ENCODE peak calls at places on chromosomes 13 and 19, in eight cellular contexts. One of them, this sample, is unnamed.

GRCh38 chr13:26698392-26699196 is 62.0 kb downstream of the GPR12 start:
- DNase-seq in mucosa of descending colon: peak; percentile 86
- DNase-seq in hepatocyte: peak; percentile 87
- DNase-seq in neural crest cell: peak; percentile 88
- DNase-seq in brain microvascular endothelial cell: peak; percentile 85
- DNase-seq in kidney epithelial cell: peak; percentile 35
- DNase-seq in NB4: peak; percentile 85
- DNase-seq in type B pancreatic cell: peak; percentile 89
- DNase-seq in this sample: peak; percentile 94

GRCh38 chr13:75908137-75908536 is 272.0 kb downstream of the LMO7 start:
- DNase-seq in type B pancreatic cell: no peak
- DNase-seq in neural crest cell: no peak
- DNase-seq in mucosa of descending colon: no peak
- DNase-seq in kidney epithelial cell: no peak
- DNase-seq in NB4: no peak
- DNase-seq in brain microvascular endothelial cell: no peak
- DNase-seq in hepatocyte: no peak
- DNase-seq in this sample: no peak

GRCh38 chr13:51643114-51643881 is 59.0 kb downstream of the WDFY2 start:
- DNase-seq in neural crest cell: no peak
- DNase-seq in hepatocyte: no peak
- DNase-seq in type B pancreatic cell: no peak
- DNase-seq in NB4: peak; percentile 36
- DNase-seq in kidney epithelial cell: peak; percentile 83
- DNase-seq in brain microvascular endothelial cell: peak; percentile 94
- DNase-seq in mucosa of descending colon: no peak
- DNase-seq in this sample: no peak

GRCh38 chr13:37647038-37647650 is 48.6 kb upstream of the POSTN start:
- DNase-seq in kidney epithelial cell: no peak
- DNase-seq in NB4: no peak
- DNase-seq in neural crest cell: no peak
- DNase-seq in type B pancreatic cell: no peak
- DNase-seq in mucosa of descending colon: no peak
- DNase-seq in brain microvascular endothelial cell: peak; percentile 61
- DNase-seq in hepatocyte: no peak
- DNase-seq in this sample: no peak

GRCh38 chr19:18461471-18461870 is 23.5 kb upstream of the ISYNA1 start:
- DNase-seq in type B pancreatic cell: no peak
- DNase-seq in mucosa of descending colon: no peak
- DNase-seq in hepatocyte: no peak
- DNase-seq in neural crest cell: no peak
- DNase-seq in kidney epithelial cell: no peak
- DNase-seq in brain microvascular endothelial cell: no peak
- DNase-seq in NB4: no peak
- DNase-seq in this sample: no peak

GRCh38 chr13:93227906-93228801 is 1.5 kb downstream of the GPC6 start:
- DNase-seq in type B pancreatic cell: peak; percentile 80
- DNase-seq in hepatocyte: peak; percentile 90
- DNase-seq in brain microvascular endothelial cell: peak; percentile 81
- DNase-seq in mucosa of descending colon: peak; percentile 25
- DNase-seq in neural crest cell: peak; percentile 67
- DNase-seq in NB4: no peak
- DNase-seq in kidney epithelial cell: peak; percentile 43
- DNase-seq in this sample: peak; percentile 92

GRCh38 chr13:112320303-112320702 is 55.9 kb upstream of the SPACA7 start:
- DNase-seq in neural crest cell: no peak
- DNase-seq in NB4: no peak
- DNase-seq in type B pancreatic cell: no peak
- DNase-seq in mucosa of descending colon: no peak
- DNase-seq in hepatocyte: no peak
- DNase-seq in brain microvascular endothelial cell: no peak
- DNase-seq in kidney epithelial cell: no peak
- DNase-seq in this sample: no peak

GRCh38 chr13:75968103-75968838 is 332.1 kb downstream of the LMO7 start:
- DNase-seq in mucosa of descending colon: no peak
- DNase-seq in brain microvascular endothelial cell: no peak
- DNase-seq in neural crest cell: no peak
- DNase-seq in hepatocyte: no peak
- DNase-seq in type B pancreatic cell: no peak
- DNase-seq in NB4: no peak
- DNase-seq in kidney epithelial cell: no peak
- DNase-seq in this sample: no peak

GRCh38 chr13:53198017-53198416 is 169.4 kb downstream of the OLFM4 start:
- DNase-seq in hepatocyte: no peak
- DNase-seq in NB4: no peak
- DNase-seq in mucosa of descending colon: no peak
- DNase-seq in kidney epithelial cell: no peak
- DNase-seq in neural crest cell: no peak
- DNase-seq in type B pancreatic cell: no peak
- DNase-seq in brain microvascular endothelial cell: no peak
- DNase-seq in this sample: no peak

GRCh38 chr19:41958367-41959055 is 610 bp downstream of the RABAC1 start:
- DNase-seq in type B pancreatic cell: peak; percentile 86
- DNase-seq in hepatocyte: peak; percentile 95
- DNase-seq in neural crest cell: peak; percentile 65
- DNase-seq in brain microvascular endothelial cell: peak; percentile 74
- DNase-seq in NB4: peak; percentile 32
- DNase-seq in mucosa of descending colon: peak; percentile 96
- DNase-seq in kidney epithelial cell: no peak
- DNase-seq in this sample: peak; percentile 92

GRCh38 chr19:41397086-41398041 is at the start of the genes BCKDHA and EXOSC5:
- DNase-seq in kidney epithelial cell: peak; percentile 98
- DNase-seq in type B pancreatic cell: peak; percentile 99
- DNase-seq in mucosa of descending colon: peak; percentile 100
- DNase-seq in NB4: peak; percentile 98
- DNase-seq in neural crest cell: peak; percentile 96
- DNase-seq in brain microvascular endothelial cell: peak; percentile 100
- DNase-seq in hepatocyte: peak; percentile 100
- DNase-seq in this sample: peak; percentile 100

GRCh38 chr19:18160792-18161690 is 8.1 kb downstream of the PIK3R2 start:
- DNase-seq in mucosa of descending colon: peak; percentile 80
- DNase-seq in type B pancreatic cell: peak; percentile 88
- DNase-seq in neural crest cell: peak; percentile 76
- DNase-seq in kidney epithelial cell: no peak
- DNase-seq in NB4: peak; percentile 69
- DNase-seq in brain microvascular endothelial cell: no peak
- DNase-seq in hepatocyte: peak; percentile 90
- DNase-seq in this sample: peak; percentile 93

GRCh38 chr19:28831464-28831863 is 381.5 kb downstream of the UQCRFS1 start:
- DNase-seq in type B pancreatic cell: no peak
- DNase-seq in NB4: no peak
- DNase-seq in hepatocyte: no peak
- DNase-seq in brain microvascular endothelial cell: no peak
- DNase-seq in mucosa of descending colon: no peak
- DNase-seq in kidney epithelial cell: no peak
- DNase-seq in neural crest cell: no peak
- DNase-seq in this sample: no peak

GRCh38 chr19:7772752-7773291 is 9.8 kb downstream of the CLEC4M start:
- DNase-seq in mucosa of descending colon: no peak
- DNase-seq in NB4: peak; percentile 96
- DNase-seq in brain microvascular endothelial cell: no peak
- DNase-seq in hepatocyte: no peak
- DNase-seq in kidney epithelial cell: no peak
- DNase-seq in type B pancreatic cell: no peak
- DNase-seq in neural crest cell: no peak
- DNase-seq in this sample: no peak

GRCh38 chr13:29436291-29436690 is 159.2 kb downstream of the SLC7A1 start:
- DNase-seq in kidney epithelial cell: peak; percentile 56
- DNase-seq in neural crest cell: no peak
- DNase-seq in NB4: no peak
- DNase-seq in brain microvascular endothelial cell: peak; percentile 52
- DNase-seq in type B pancreatic cell: no peak
- DNase-seq in hepatocyte: no peak
- DNase-seq in mucosa of descending colon: no peak
- DNase-seq in this sample: no peak

GRCh38 chr19:28414748-28415147 is 798.2 kb downstream of the UQCRFS1 start:
- DNase-seq in brain microvascular endothelial cell: no peak
- DNase-seq in hepatocyte: no peak
- DNase-seq in neural crest cell: no peak
- DNase-seq in type B pancreatic cell: no peak
- DNase-seq in kidney epithelial cell: no peak
- DNase-seq in mucosa of descending colon: no peak
- DNase-seq in NB4: no peak
- DNase-seq in this sample: no peak

GRCh38 chr13:86729206-86729605 is 930.0 kb upstream of the SLITRK6 start:
- DNase-seq in neural crest cell: no peak
- DNase-seq in NB4: peak; percentile 75
- DNase-seq in type B pancreatic cell: no peak
- DNase-seq in mucosa of descending colon: no peak
- DNase-seq in hepatocyte: no peak
- DNase-seq in brain microvascular endothelial cell: no peak
- DNase-seq in kidney epithelial cell: no peak
- DNase-seq in this sample: no peak

DNA sequence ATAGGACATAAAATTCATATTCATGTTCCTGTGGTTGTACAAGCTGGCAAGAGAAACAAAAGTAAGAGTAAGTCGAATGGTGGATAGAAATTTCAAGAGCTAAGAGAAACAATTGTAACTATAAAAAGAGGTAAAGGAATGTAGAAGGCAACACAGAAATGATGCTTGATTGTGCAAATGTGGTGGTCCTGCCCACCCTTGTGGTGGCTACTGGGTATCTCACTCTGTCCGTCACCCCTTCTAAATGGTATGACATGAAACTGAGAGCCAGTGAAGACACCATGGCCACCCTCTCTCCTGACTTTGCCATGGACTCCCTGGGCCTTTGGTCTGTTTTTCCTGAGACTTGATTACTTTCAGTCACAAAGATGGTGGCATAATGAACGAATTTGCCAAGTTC is 925.9 kb upstream of the SLITRK6 start:
- DNase-seq in type B pancreatic cell: no peak
- DNase-seq in mucosa of descending colon: no peak
- DNase-seq in kidney epithelial cell: no peak
- DNase-seq in NB4: peak; percentile 8
- DNase-seq in neural crest cell: no peak
- DNase-seq in hepatocyte: no peak
- DNase-seq in brain microvascular endothelial cell: no peak
- DNase-seq in this sample: no peak
- TF ChIP-seq CTCF in type B pancreatic cell: peak; percentile 56
- TF ChIP-seq CTCF in mucosa of descending colon: no peak
- TF ChIP-seq CTCF in kidney epithelial cell: no peak
- TF ChIP-seq CTCF in NB4: no peak
- TF ChIP-seq CTCF in neural crest cell: no peak
- TF ChIP-seq CTCF in hepatocyte: no peak
- TF ChIP-seq CTCF in brain microvascular endothelial cell: peak; percentile 37
- TF ChIP-seq CTCF in this sample: peak; percentile 12

GRCh38 chr13:43797869-43798268 is 11.1 kb upstream of the ENOX1 start:
- DNase-seq in kidney epithelial cell: no peak
- DNase-seq in mucosa of descending colon: no peak
- DNase-seq in hepatocyte: no peak
- DNase-seq in NB4: no peak
- DNase-seq in type B pancreatic cell: no peak
- DNase-seq in brain microvascular endothelial cell: no peak
- DNase-seq in neural crest cell: no peak
- DNase-seq in this sample: no peak
- TF ChIP-seq CTCF in kidney epithelial cell: no peak
- TF ChIP-seq CTCF in mucosa of descending colon: no peak
- TF ChIP-seq CTCF in hepatocyte: no peak
- TF ChIP-seq CTCF in NB4: no peak
- TF ChIP-seq CTCF in type B pancreatic cell: no peak
- TF ChIP-seq CTCF in brain microvascular endothelial cell: no peak
- TF ChIP-seq CTCF in neural crest cell: no peak
- TF ChIP-seq CTCF in this sample: no peak

GRCh38 chr19:33000510-33000909 is 28.5 kb downstream of the FAAP24 start:
- DNase-seq in type B pancreatic cell: no peak
- DNase-seq in neural crest cell: no peak
- DNase-seq in hepatocyte: no peak
- DNase-seq in kidney epithelial cell: no peak
- DNase-seq in mucosa of descending colon: no peak
- DNase-seq in brain microvascular endothelial cell: no peak
- DNase-seq in NB4: no peak
- DNase-seq in this sample: no peak
- TF ChIP-seq CTCF in type B pancreatic cell: no peak
- TF ChIP-seq CTCF in neural crest cell: no peak
- TF ChIP-seq CTCF in hepatocyte: no peak
- TF ChIP-seq CTCF in kidney epithelial cell: no peak
- TF ChIP-seq CTCF in mucosa of descending colon: no peak
- TF ChIP-seq CTCF in brain microvascular endothelial cell: no peak
- TF ChIP-seq CTCF in NB4: no peak
- TF ChIP-seq CTCF in this sample: no peak

GRCh38 chr19:45243144-45243732 is 2.0 kb downstream of the EXOC3L2 start:
- DNase-seq in type B pancreatic cell: no peak
- DNase-seq in brain microvascular endothelial cell: no peak
- DNase-seq in hepatocyte: no peak
- DNase-seq in kidney epithelial cell: no peak
- DNase-seq in mucosa of descending colon: no peak
- DNase-seq in neural crest cell: no peak
- DNase-seq in NB4: no peak
- DNase-seq in this sample: no peak

GRCh38 chr19:45244133-45244532 is 1.1 kb downstream of the EXOC3L2 start:
- DNase-seq in neural crest cell: no peak
- DNase-seq in type B pancreatic cell: no peak
- DNase-seq in NB4: no peak
- DNase-seq in hepatocyte: no peak
- DNase-seq in mucosa of descending colon: no peak
- DNase-seq in brain microvascular endothelial cell: no peak
- DNase-seq in kidney epithelial cell: no peak
- DNase-seq in this sample: no peak

GRCh38 chr19:45247136-45247535 is 1.9 kb upstream of the EXOC3L2 start:
- DNase-seq in mucosa of descending colon: no peak
- DNase-seq in type B pancreatic cell: no peak
- DNase-seq in kidney epithelial cell: no peak
- DNase-seq in neural crest cell: no peak
- DNase-seq in hepatocyte: no peak
- DNase-seq in brain microvascular endothelial cell: no peak
- DNase-seq in NB4: no peak
- DNase-seq in this sample: no peak

GRCh38 chr19:45245826-45246225 is 619 bp upstream of the EXOC3L2 start:
- DNase-seq in NB4: no peak
- DNase-seq in type B pancreatic cell: no peak
- DNase-seq in brain microvascular endothelial cell: no peak
- DNase-seq in kidney epithelial cell: no peak
- DNase-seq in mucosa of descending colon: no peak
- DNase-seq in hepatocyte: no peak
- DNase-seq in neural crest cell: no peak
- DNase-seq in this sample: no peak

GRCh38 chr19:45245334-45245787 is at the start of gene EXOC3L2:
- DNase-seq in kidney epithelial cell: no peak
- DNase-seq in hepatocyte: no peak
- DNase-seq in type B pancreatic cell: no peak
- DNase-seq in mucosa of descending colon: no peak
- DNase-seq in brain microvascular endothelial cell: no peak
- DNase-seq in neural crest cell: no peak
- DNase-seq in NB4: no peak
- DNase-seq in this sample: no peak
- TF ChIP-seq CTCF in kidney epithelial cell: no peak
- TF ChIP-seq CTCF in hepatocyte: no peak
- TF ChIP-seq CTCF in type B pancreatic cell: no peak
- TF ChIP-seq CTCF in mucosa of descending colon: no peak
- TF ChIP-seq CTCF in brain microvascular endothelial cell: no peak
- TF ChIP-seq CTCF in neural crest cell: no peak
- TF ChIP-seq CTCF in NB4: no peak
- TF ChIP-seq CTCF in this sample: no peak